ENCODE peak calls at places on chromosomes 7 and 10, in seven cellular contexts. S is stimulated activated CD4-positive, alpha-beta T cell treated with anti-CD3 and anti-CD28 coated beads, TNF-alpha, amount 100 ng/mL, for 4 hours; J is dorsolateral prefrontal cortex; F is effector memory CD4-positive, alpha-beta T cell; H is fibroblast of the conjunctiva; G is AG09319; C is lung. K is an unnamed sample.

GRCh38 chr10:116124777-116125176 is 148.2 kb downstream of the GFRA1 start:
- DNase-seq in C (no peak), J (no peak), G (no peak), H (no peak), F (no peak), S (no peak), K (no peak)

GRCh38 chr7:1924185-1924817 is 254.2 kb downstream of the ELFN1 start:
- DNase-seq in C (no peak), F (no peak), S (no peak), G (no peak), J (no peak), H (no peak), K (peak)

GRCh38 chr10:99484626-99485581 is 47.8 kb upstream of the NKX2-3 start:
- DNase-seq in F (no peak), H (no peak), G (no peak), C (no peak), S (no peak), J (no peak), K (no peak)

GRCh38 chr10:60208676-60209269 is 180.9 kb downstream of the ANK3 start:
- DNase-seq in S (no peak), J (no peak), H (peak), C (no peak), G (peak), F (no peak), K (no peak)

GRCh38 chr10:59177031-59177861 is 803 bp downstream of the PHYHIPL start:
- DNase-seq in H (peak), F (no peak), S (no peak), J (peak), C (no peak), G (peak), K (peak)

GRCh38 chr7:127885222-127885772 is 145.9 kb downstream of the LRRC4 start:
- DNase-seq in G (no peak), J (no peak), H (no peak), C (no peak), S (no peak), F (no peak), K (no peak)

GRCh38 chr10:35639651-35640311 is 2.3 kb downstream of the FZD8 start:
- DNase-seq in F (no peak), S (no peak), J (no peak), G (no peak), C (no peak), H (no peak), K (no peak)

GRCh38 chr7:45869426-45869825 is 3.5 kb downstream of the CCDC201 start:
- DNase-seq in J (no peak), G (no peak), F (no peak), C (no peak), H (no peak), S (no peak), K (peak)

GRCh38 chr10:323651-324293 is 188.5 kb downstream of the ZMYND11 start:
- DNase-seq in H (peak), S (no peak), G (peak), C (peak), F (peak), J (no peak), K (peak)

GRCh38 chr7:141017555-141017954 is 2.8 kb upstream of the MRPS33 start:
- DNase-seq in S (no peak), C (no peak), F (no peak), G (no peak), H (no peak), J (no peak), K (no peak)

GRCh38 chr10:86434651-86435050 is 68.1 kb upstream of the GRID1 start:
- DNase-seq in F (no peak), J (no peak), H (no peak), C (no peak), S (no peak), G (no peak), K (no peak)

GRCh38 chr7:138796038-138796580 is 1.7 kb upstream of the TMEM213 start:
- DNase-seq in C (no peak), F (no peak), S (no peak), H (no peak), G (no peak), J (no peak), K (no peak)

GRCh38 chr10:132411561-132412253 is 14.7 kb downstream of the PWWP2B start:
- DNase-seq in J (no peak), G (no peak), S (no peak), H (no peak), F (no peak), C (no peak), K (no peak)

GRCh38 chr10:21515581-21516269 is 9.8 kb downstream of the SKIDA1 start:
- DNase-seq in H (no peak), C (no peak), S (no peak), G (no peak), J (no peak), F (no peak), K (no peak)

GRCh38 chr7:123070702-123071286 is 75.3 kb upstream of the TAS2R16 start:
- DNase-seq in F (no peak), H (no peak), G (no peak), J (no peak), C (no peak), S (no peak), K (no peak)

GRCh38 chr7:45026984-45027773 is 27.2 kb downstream of the CCM2 start:
- DNase-seq in H (no peak), G (peak), C (no peak), S (no peak), F (peak), J (no peak), K (no peak)

GRCh38 chr7:92720604-92721350 is 115.6 kb downstream of the CDK6 start:
- DNase-seq in J (no peak), C (no peak), H (no peak), S (no peak), G (no peak), F (no peak), K (no peak)

GRCh38 chr7:26662646-26663045 is 201.7 kb downstream of the SKAP2 start:
- DNase-seq in G (no peak), H (no peak), C (no peak), S (no peak), F (no peak), J (no peak), K (no peak)

GRCh38 chr7:27100601-27101187 is 1.8 kb downstream of the HOXA2 start:
- DNase-seq in C (no peak), J (no peak), S (no peak), G (no peak), H (no peak), F (no peak), K (no peak)

GRCh38 chr7:23469961-23470250 is 385 bp downstream of the IGF2BP3 start:
- DNase-seq in G (no peak), J (no peak), S (no peak), F (no peak), C (no peak), H (no peak), K (no peak)

GRCh38 chr10:653991-654646 is 35.3 kb downstream of the DIP2C start:
- DNase-seq in J (no peak), F (no peak), C (no peak), S (no peak), H (no peak), G (no peak), K (no peak)

GRCh38 chr7:94145602-94146001 is 141.4 kb upstream of the BET1 start:
- DNase-seq in F (no peak), S (no peak), H (no peak), G (peak), C (no peak), J (no peak), K (no peak)

K was measured in AG04449.